ENCODE peak calls at places on chromosomes 11 and 22, in six cellular contexts. One of them, this sample, is unnamed.

GRCh38 chr22:22902247-22902962 is 14.8 kb downstream of the IGLL5 start:
- DNase-seq in activated CD4-positive, alpha-beta T cell treated with anti-CD3 and anti-CD28 coated beads, Interleukin-2, amount 10 ng/mL, durations not matched to agents 24 days and 14 days: no peak
- DNase-seq in AML-193: no peak
- DNase-seq in stimulated activated CD4-positive, alpha-beta T cell treated with anti-CD3 and anti-CD28 coated beads, Interleukin-15, amount 100 ng/mL, for 24 hours: no peak
- DNase-seq in SW480: no peak
- DNase-seq in germinal center: no peak
- DNase-seq in this sample: no peak

GRCh38 chr11:16292167-16292859 is 64.0 kb downstream of the SOX6 start:
- DNase-seq in activated CD4-positive, alpha-beta T cell treated with anti-CD3 and anti-CD28 coated beads, Interleukin-2, amount 10 ng/mL, durations not matched to agents 24 days and 14 days: no peak
- DNase-seq in AML-193: no peak
- DNase-seq in stimulated activated CD4-positive, alpha-beta T cell treated with anti-CD3 and anti-CD28 coated beads, Interleukin-15, amount 100 ng/mL, for 24 hours: no peak
- DNase-seq in SW480: no peak
- DNase-seq in germinal center: no peak
- DNase-seq in this sample: no peak

GRCh38 chr11:128193633-128194032 is 393.7 kb downstream of the ETS1 start:
- DNase-seq in activated CD4-positive, alpha-beta T cell treated with anti-CD3 and anti-CD28 coated beads, Interleukin-2, amount 10 ng/mL, durations not matched to agents 24 days and 14 days: peak
- DNase-seq in AML-193: no peak
- DNase-seq in stimulated activated CD4-positive, alpha-beta T cell treated with anti-CD3 and anti-CD28 coated beads, Interleukin-15, amount 100 ng/mL, for 24 hours: no peak
- DNase-seq in SW480: no peak
- DNase-seq in germinal center: no peak
- DNase-seq in this sample: no peak

GRCh38 chr11:204587-205109 is 2.6 kb downstream of the BET1L start:
- DNase-seq in activated CD4-positive, alpha-beta T cell treated with anti-CD3 and anti-CD28 coated beads, Interleukin-2, amount 10 ng/mL, durations not matched to agents 24 days and 14 days: peak
- DNase-seq in AML-193: no peak
- DNase-seq in stimulated activated CD4-positive, alpha-beta T cell treated with anti-CD3 and anti-CD28 coated beads, Interleukin-15, amount 100 ng/mL, for 24 hours: no peak
- DNase-seq in SW480: no peak
- DNase-seq in germinal center: no peak
- DNase-seq in this sample: no peak

GRCh38 chr11:10605941-10606381 is 37.5 kb upstream of the LYVE1 start:
- DNase-seq in activated CD4-positive, alpha-beta T cell treated with anti-CD3 and anti-CD28 coated beads, Interleukin-2, amount 10 ng/mL, durations not matched to agents 24 days and 14 days: no peak
- DNase-seq in AML-193: no peak
- DNase-seq in stimulated activated CD4-positive, alpha-beta T cell treated with anti-CD3 and anti-CD28 coated beads, Interleukin-15, amount 100 ng/mL, for 24 hours: no peak
- DNase-seq in SW480: no peak
- DNase-seq in germinal center: no peak
- DNase-seq in this sample: peak

GRCh38 chr11:41947392-41947791 is 487.9 kb upstream of the LRRC4C start:
- DNase-seq in activated CD4-positive, alpha-beta T cell treated with anti-CD3 and anti-CD28 coated beads, Interleukin-2, amount 10 ng/mL, durations not matched to agents 24 days and 14 days: no peak
- DNase-seq in AML-193: no peak
- DNase-seq in stimulated activated CD4-positive, alpha-beta T cell treated with anti-CD3 and anti-CD28 coated beads, Interleukin-15, amount 100 ng/mL, for 24 hours: no peak
- DNase-seq in SW480: no peak
- DNase-seq in germinal center: no peak
- DNase-seq in this sample: no peak

GRCh38 chr11:59097113-59097708 is 9.8 kb upstream of the FAM111B start:
- DNase-seq in activated CD4-positive, alpha-beta T cell treated with anti-CD3 and anti-CD28 coated beads, Interleukin-2, amount 10 ng/mL, durations not matched to agents 24 days and 14 days: peak
- DNase-seq in AML-193: peak
- DNase-seq in stimulated activated CD4-positive, alpha-beta T cell treated with anti-CD3 and anti-CD28 coated beads, Interleukin-15, amount 100 ng/mL, for 24 hours: peak
- DNase-seq in SW480: peak
- DNase-seq in germinal center: peak
- DNase-seq in this sample: peak

GRCh38 chr11:107370390-107370789 is 87.2 kb downstream of the CWF19L2 start:
- DNase-seq in activated CD4-positive, alpha-beta T cell treated with anti-CD3 and anti-CD28 coated beads, Interleukin-2, amount 10 ng/mL, durations not matched to agents 24 days and 14 days: no peak
- DNase-seq in AML-193: no peak
- DNase-seq in stimulated activated CD4-positive, alpha-beta T cell treated with anti-CD3 and anti-CD28 coated beads, Interleukin-15, amount 100 ng/mL, for 24 hours: no peak
- DNase-seq in SW480: no peak
- DNase-seq in germinal center: no peak
- DNase-seq in this sample: peak

GRCh38 chr11:43957571-43957970 is 15.1 kb downstream of the C11orf96 start:
- DNase-seq in activated CD4-positive, alpha-beta T cell treated with anti-CD3 and anti-CD28 coated beads, Interleukin-2, amount 10 ng/mL, durations not matched to agents 24 days and 14 days: no peak
- DNase-seq in AML-193: no peak
- DNase-seq in stimulated activated CD4-positive, alpha-beta T cell treated with anti-CD3 and anti-CD28 coated beads, Interleukin-15, amount 100 ng/mL, for 24 hours: no peak
- DNase-seq in SW480: no peak
- DNase-seq in germinal center: no peak
- DNase-seq in this sample: no peak

GRCh38 chr11:19460718-19461405 is 220.1 kb upstream of the E2F8 start:
- DNase-seq in activated CD4-positive, alpha-beta T cell treated with anti-CD3 and anti-CD28 coated beads, Interleukin-2, amount 10 ng/mL, durations not matched to agents 24 days and 14 days: no peak
- DNase-seq in AML-193: no peak
- DNase-seq in stimulated activated CD4-positive, alpha-beta T cell treated with anti-CD3 and anti-CD28 coated beads, Interleukin-15, amount 100 ng/mL, for 24 hours: no peak
- DNase-seq in SW480: no peak
- DNase-seq in germinal center: no peak
- DNase-seq in this sample: no peak

GRCh38 chr22:39482768-39483167 is 19.3 kb upstream of the MIEF1 start:
- DNase-seq in activated CD4-positive, alpha-beta T cell treated with anti-CD3 and anti-CD28 coated beads, Interleukin-2, amount 10 ng/mL, durations not matched to agents 24 days and 14 days: no peak
- DNase-seq in AML-193: no peak
- DNase-seq in stimulated activated CD4-positive, alpha-beta T cell treated with anti-CD3 and anti-CD28 coated beads, Interleukin-15, amount 100 ng/mL, for 24 hours: no peak
- DNase-seq in SW480: no peak
- DNase-seq in germinal center: no peak
- DNase-seq in this sample: no peak

GRCh38 chr11:96199563-96200025 is 143.4 kb downstream of the MAML2 start:
- DNase-seq in activated CD4-positive, alpha-beta T cell treated with anti-CD3 and anti-CD28 coated beads, Interleukin-2, amount 10 ng/mL, durations not matched to agents 24 days and 14 days: peak
- DNase-seq in AML-193: no peak
- DNase-seq in stimulated activated CD4-positive, alpha-beta T cell treated with anti-CD3 and anti-CD28 coated beads, Interleukin-15, amount 100 ng/mL, for 24 hours: peak
- DNase-seq in SW480: no peak
- DNase-seq in germinal center: no peak
- DNase-seq in this sample: no peak

This sample was measured in MV-4-11.